ENCODE peak calls at places on chromosome 13, in seven cellular contexts. One of them, this sample, is unnamed. For H3K36me3, the result is how much of the 10 kb centered on the place peaks cover.

GRCh38 chr13:98927954-98928927 is 49.6 kb downstream of the DOCK9 start:
- DNase-seq in suprapubic skin: no peak
- DNase-seq in upper lobe of left lung: no peak
- DNase-seq in ovary: no peak
- DNase-seq in esophagus squamous epithelium: no peak
- DNase-seq in heart left ventricle: no peak
- DNase-seq in testis: peak
- DNase-seq in this sample: no peak

GRCh38 chr13:95296326-95296939 is 4.8 kb downstream of the ABCC4 start:
- DNase-seq in suprapubic skin: no peak
- DNase-seq in upper lobe of left lung: peak
- DNase-seq in ovary: no peak
- DNase-seq in esophagus squamous epithelium: no peak
- DNase-seq in heart left ventricle: no peak
- DNase-seq in testis: peak
- DNase-seq in this sample: no peak

GRCh38 chr13:108220042-108220441 is 1.9 kb downstream of the ABHD13 start:
- DNase-seq in suprapubic skin: no peak
- DNase-seq in upper lobe of left lung: peak
- DNase-seq in ovary: no peak
- DNase-seq in esophagus squamous epithelium: no peak
- DNase-seq in heart left ventricle: no peak
- DNase-seq in testis: no peak
- DNase-seq in this sample: no peak

GRCh38 chr13:40116008-40116407 is 460.5 kb downstream of the COG6 start:
- DNase-seq in suprapubic skin: no peak
- DNase-seq in upper lobe of left lung: peak
- DNase-seq in ovary: peak
- DNase-seq in esophagus squamous epithelium: no peak
- DNase-seq in heart left ventricle: no peak
- DNase-seq in testis: no peak
- DNase-seq in this sample: no peak

GRCh38 chr13:25902946-25903345 is 148.9 kb downstream of the SHISA2 start:
- DNase-seq in suprapubic skin: no peak
- DNase-seq in upper lobe of left lung: no peak
- DNase-seq in ovary: no peak
- DNase-seq in esophagus squamous epithelium: no peak
- DNase-seq in heart left ventricle: no peak
- DNase-seq in testis: no peak
- DNase-seq in this sample: no peak

GRCh38 chr13:50130686-50131051 is 115.4 kb downstream of the KCNRG start:
- DNase-seq in suprapubic skin: no peak
- DNase-seq in upper lobe of left lung: peak
- DNase-seq in ovary: no peak
- DNase-seq in esophagus squamous epithelium: no peak
- DNase-seq in heart left ventricle: peak
- DNase-seq in testis: no peak
- DNase-seq in this sample: no peak

GRCh38 chr13:79581870-79582315 is 100.9 kb downstream of the NDFIP2 start:
- DNase-seq in suprapubic skin: peak
- DNase-seq in upper lobe of left lung: no peak
- DNase-seq in ovary: no peak
- DNase-seq in esophagus squamous epithelium: no peak
- DNase-seq in heart left ventricle: peak
- DNase-seq in testis: peak
- DNase-seq in this sample: no peak

GRCh38 chr13:66265446-66265845 is 964.7 kb downstream of the PCDH9 start:
- DNase-seq in suprapubic skin: no peak
- DNase-seq in upper lobe of left lung: no peak
- DNase-seq in ovary: no peak
- DNase-seq in esophagus squamous epithelium: no peak
- DNase-seq in heart left ventricle: no peak
- DNase-seq in testis: no peak
- DNase-seq in this sample: no peak

DNA sequence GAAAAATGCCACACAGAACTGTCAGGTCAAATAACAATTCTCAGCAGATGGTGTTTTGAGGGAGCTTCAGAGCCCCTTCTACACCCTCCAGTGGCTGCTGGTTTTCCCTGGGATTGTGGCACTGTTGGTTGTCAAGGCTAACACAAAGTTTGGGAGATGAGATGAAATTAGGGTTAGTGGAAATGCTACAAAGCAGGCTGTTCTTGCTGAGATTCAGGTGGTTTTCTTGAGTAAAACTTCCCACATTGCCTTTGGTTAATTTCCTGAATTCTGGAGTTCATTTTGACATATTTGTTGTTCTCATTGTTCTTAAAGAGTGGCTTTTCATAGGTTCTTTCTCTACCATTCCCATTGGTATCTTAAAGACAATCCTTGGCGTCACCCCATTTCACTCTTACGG is 22.1 kb downstream of the MED4 start:
- DNase-seq in suprapubic skin: no peak
- DNase-seq in upper lobe of left lung: no peak
- DNase-seq in ovary: no peak
- DNase-seq in esophagus squamous epithelium: no peak
- DNase-seq in heart left ventricle: no peak
- DNase-seq in testis: no peak
- DNase-seq in this sample: no peak
- TF ChIP-seq POLR2A in suprapubic skin: no peak
- TF ChIP-seq POLR2A in upper lobe of left lung: no peak
- TF ChIP-seq POLR2A in ovary: no peak
- TF ChIP-seq POLR2A in esophagus squamous epithelium: no peak
- TF ChIP-seq POLR2A in heart left ventricle: no peak
- TF ChIP-seq POLR2A in testis: no peak
- TF ChIP-seq POLR2A in this sample: no peak

DNA sequence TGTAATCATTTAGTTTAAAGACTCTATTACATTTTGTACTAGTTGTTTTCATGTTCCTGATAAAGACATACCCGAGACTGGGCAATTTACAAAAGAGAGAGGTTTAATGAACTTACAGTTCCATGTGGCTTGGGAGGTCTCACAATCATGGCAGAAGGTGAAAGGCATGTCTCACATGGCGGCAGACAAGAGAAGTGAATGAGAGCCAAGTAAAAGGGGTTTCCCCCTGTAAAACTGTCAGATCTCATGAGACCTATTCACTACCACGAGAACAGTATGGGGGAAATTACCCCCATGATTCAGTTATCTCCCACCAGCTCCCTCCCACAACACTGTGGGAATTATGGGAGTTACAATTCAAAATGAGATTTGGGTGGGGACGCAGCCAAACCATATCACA is 129.2 kb downstream of the PAN3 start:
- DNase-seq in suprapubic skin: no peak
- DNase-seq in upper lobe of left lung: no peak
- DNase-seq in ovary: no peak
- DNase-seq in esophagus squamous epithelium: no peak
- DNase-seq in heart left ventricle: no peak
- DNase-seq in testis: no peak
- DNase-seq in this sample: no peak
- H3K36me3 ChIP-seq in suprapubic skin: half or more
- H3K36me3 ChIP-seq in upper lobe of left lung: under half
- H3K36me3 ChIP-seq in ovary: under half
- H3K36me3 ChIP-seq in esophagus squamous epithelium: under half
- H3K36me3 ChIP-seq in heart left ventricle: half or more
- H3K36me3 ChIP-seq in testis: under half
- H3K36me3 ChIP-seq in this sample: under half

DNA sequence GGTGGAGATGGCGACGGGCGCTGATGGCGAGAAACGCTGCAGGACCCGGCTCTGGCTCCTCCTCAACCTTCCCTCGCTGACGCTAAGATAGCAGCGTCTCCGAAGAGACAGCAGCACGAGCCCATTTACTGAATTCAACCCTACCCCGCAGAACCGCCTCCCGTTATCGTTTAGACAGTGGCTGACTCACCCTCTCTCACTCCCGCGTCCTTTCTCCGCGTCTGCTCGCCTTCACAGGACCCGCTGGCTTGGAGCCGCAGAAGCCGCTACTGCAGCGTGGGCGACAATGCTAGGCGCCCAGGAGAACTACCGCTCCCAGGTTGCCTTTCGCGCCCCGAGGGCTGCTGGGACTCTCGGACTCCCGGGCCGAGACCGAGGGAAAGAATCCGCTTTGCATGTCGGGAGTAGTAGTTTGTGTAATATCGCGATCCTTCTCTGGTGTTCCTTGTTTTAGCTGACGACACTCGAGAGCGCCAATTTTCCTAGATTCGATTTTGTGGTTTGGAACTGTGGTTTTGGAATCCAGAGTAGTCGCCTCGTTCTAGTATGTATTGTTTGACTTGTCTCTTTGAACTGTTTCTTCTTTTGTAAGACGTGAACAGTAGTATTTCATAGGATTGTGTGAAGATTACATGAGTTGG is at the start of gene KBTBD6:
- DNase-seq in suprapubic skin: peak
- DNase-seq in upper lobe of left lung: peak
- DNase-seq in ovary: peak
- DNase-seq in esophagus squamous epithelium: peak
- DNase-seq in heart left ventricle: peak
- DNase-seq in testis: peak
- DNase-seq in this sample: peak
- TF ChIP-seq POLR2A in suprapubic skin: peak
- TF ChIP-seq POLR2A in upper lobe of left lung: no peak
- TF ChIP-seq POLR2A in ovary: peak
- TF ChIP-seq POLR2A in esophagus squamous epithelium: peak
- TF ChIP-seq POLR2A in heart left ventricle: no peak
- TF ChIP-seq POLR2A in testis: no peak
- TF ChIP-seq POLR2A in this sample: peak

GRCh38 chr13:36329355-36329754 is 16.8 kb downstream of the SPART start:
- DNase-seq in suprapubic skin: no peak
- DNase-seq in upper lobe of left lung: no peak
- DNase-seq in ovary: no peak
- DNase-seq in esophagus squamous epithelium: no peak
- DNase-seq in heart left ventricle: no peak
- DNase-seq in testis: no peak
- DNase-seq in this sample: no peak

GRCh38 chr13:36328821-36329220 is 17.4 kb downstream of the SPART start:
- DNase-seq in suprapubic skin: no peak
- DNase-seq in upper lobe of left lung: no peak
- DNase-seq in ovary: no peak
- DNase-seq in esophagus squamous epithelium: no peak
- DNase-seq in heart left ventricle: no peak
- DNase-seq in testis: no peak
- DNase-seq in this sample: no peak

GRCh38 chr13:36337938-36338337 is 8.3 kb downstream of the SPART start:
- DNase-seq in suprapubic skin: no peak
- DNase-seq in upper lobe of left lung: no peak
- DNase-seq in ovary: no peak
- DNase-seq in esophagus squamous epithelium: no peak
- DNase-seq in heart left ventricle: no peak
- DNase-seq in testis: no peak
- DNase-seq in this sample: no peak

DNA sequence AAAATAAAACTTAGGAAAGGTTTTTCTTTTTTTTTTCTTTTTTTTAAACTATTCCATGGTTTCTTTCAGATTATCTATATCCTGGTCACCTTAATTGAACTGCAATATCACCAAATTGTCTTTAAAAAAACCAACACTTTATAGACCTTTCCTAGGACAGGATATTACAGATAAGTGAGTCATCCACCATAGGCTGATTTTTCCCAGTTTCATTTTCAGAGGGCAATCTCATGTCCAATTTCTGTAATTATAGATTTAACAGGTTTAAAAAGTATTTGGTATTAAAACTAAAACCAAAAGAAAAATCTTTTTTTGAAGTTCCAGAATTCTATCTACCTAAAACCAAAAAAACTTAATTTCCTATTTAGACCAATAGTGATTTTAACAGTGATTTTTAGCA is 13.2 kb downstream of the SPART start:
- DNase-seq in suprapubic skin: no peak
- DNase-seq in upper lobe of left lung: no peak
- DNase-seq in ovary: no peak
- DNase-seq in esophagus squamous epithelium: no peak
- DNase-seq in heart left ventricle: no peak
- DNase-seq in testis: no peak
- DNase-seq in this sample: no peak
- H3K36me3 ChIP-seq in suprapubic skin: under half
- H3K36me3 ChIP-seq in upper lobe of left lung: under half
- H3K36me3 ChIP-seq in ovary: under half
- H3K36me3 ChIP-seq in esophagus squamous epithelium: under half
- H3K36me3 ChIP-seq in heart left ventricle: half or more
- H3K36me3 ChIP-seq in testis: under half
- H3K36me3 ChIP-seq in this sample: under half